ENCODE peak calls at places on chromosomes 11 and 22, in four cellular contexts. I is GM04503; O is stimulated activated CD4-positive, alpha-beta T cell treated with anti-CD3 and anti-CD28 coated beads, Interleukin-15, amount 100 ng/mL, for 24 hours; D is AML-193. Q is an unnamed sample.

GRCh38 chr11:833114-833791 is 501 bp downstream of the CD151 start:
- DNase-seq in I (no peak), O (peak), D (peak), Q (peak)

GRCh38 chr11:66050581-66051231 is 1.5 kb upstream of the SF3B2 start:
- DNase-seq in I (no peak), O (no peak), D (no peak), Q (no peak)

GRCh38 chr11:2671748-2672147 is 28.0 kb downstream of the KCNQ1OT1 start:
- DNase-seq in I (no peak), O (no peak), D (no peak), Q (no peak)

GRCh38 chr11:235180-235997 is 753 bp downstream of the SIRT3 start:
- DNase-seq in I (no peak), O (peak), D (no peak), Q (peak)

GRCh38 chr11:2376751-2377451 is at the start of gene CD81:
- DNase-seq in I (no peak), O (peak), D (no peak), Q (peak)

GRCh38 chr11:78221396-78222315 is 32.9 kb downstream of the USP35 start:
- DNase-seq in I (no peak), O (no peak), D (no peak), Q (no peak)

GRCh38 chr11:61732705-61733104 is 19.7 kb upstream of the MYRF start:
- DNase-seq in I (no peak), O (no peak), D (no peak), Q (no peak)

GRCh38 chr11:13140028-13140870 is 131.1 kb downstream of the RASSF10 start:
- DNase-seq in I (no peak), O (no peak), D (no peak), Q (no peak)

GRCh38 chr11:335779-336665 is 15.4 kb upstream of the IFITM3 start:
- DNase-seq in I (no peak), O (no peak), D (no peak), Q (no peak)

GRCh38 chr11:71482746-71483364 is 29.9 kb downstream of the NADSYN1 start:
- DNase-seq in I (no peak), O (no peak), D (no peak), Q (no peak)

GRCh38 chr11:108246309-108246708 is 23.4 kb downstream of the ATM start:
- DNase-seq in I (no peak), O (no peak), D (no peak), Q (no peak)

GRCh38 chr11:85182437-85183109 is 444.6 kb downstream of the DLG2 start:
- DNase-seq in I (no peak), O (no peak), D (peak), Q (peak)

GRCh38 chr11:12240669-12241068 is 130.3 kb downstream of the MICAL2 start:
- DNase-seq in I (no peak), O (no peak), D (no peak), Q (no peak)

GRCh38 chr11:24082241-24082640 is 414.6 kb upstream of the LUZP2 start:
- DNase-seq in I (no peak), O (no peak), D (no peak), Q (no peak)

GRCh38 chr11:27995082-27995481 is 112.9 kb downstream of the KIF18A start:
- DNase-seq in I (no peak), O (no peak), D (no peak), Q (no peak)

GRCh38 chr11:10990637-10991036 is 132.8 kb upstream of the ZBED5 start:
- DNase-seq in I (peak), O (no peak), D (no peak), Q (no peak)

GRCh38 chr22:48926663-48927062 is 901.0 kb downstream of the BRD1 start:
- DNase-seq in I (no peak), O (no peak), D (no peak), Q (no peak)

GRCh38 chr22:28187612-28188011 is 268.6 kb upstream of the PITPNB start:
- DNase-seq in I (no peak), O (no peak), D (no peak), Q (no peak)

GRCh38 chr22:48779211-48779643 is 1048.4 kb downstream of the BRD1 start:
- DNase-seq in I (no peak), O (no peak), D (no peak), Q (no peak)

GRCh38 chr11:125872138-125872491 is 15.4 kb upstream of the HYLS1 start:
- DNase-seq in I (no peak), O (no peak), D (no peak), Q (no peak)

GRCh38 chr22:30947821-30948454 is 20.6 kb downstream of the MORC2 start:
- DNase-seq in I (peak), O (no peak), D (peak), Q (peak)

GRCh38 chr22:31126128-31126868 is 3.5 kb downstream of the INPP5J start:
- DNase-seq in I (no peak), O (no peak), D (no peak), Q (no peak)

GRCh38 chr22:22896601-22897000 is 9.0 kb downstream of the IGLL5 start:
- DNase-seq in I (no peak), O (no peak), D (no peak), Q (no peak)

GRCh38 chr11:12222099-12222751 is 111.8 kb downstream of the MICAL2 start:
- DNase-seq in I (no peak), O (no peak), D (no peak), Q (no peak)

GRCh38 chr11:2178906-2179494 is 7.4 kb upstream of the TH start:
- DNase-seq in I (no peak), O (no peak), D (no peak), Q (no peak)

GRCh38 chr11:110196241-110196754 is 100.1 kb downstream of the RDX start:
- DNase-seq in I (peak), O (no peak), D (no peak), Q (no peak)

GRCh38 chr11:121472310-121472709 is 19.5 kb upstream of the SORL1-AS1 start:
- DNase-seq in I (no peak), O (no peak), D (no peak), Q (no peak)

GRCh38 chr11:100619484-100619883 is 67.6 kb upstream of the ARHGAP42 start:
- DNase-seq in I (no peak), O (no peak), D (no peak), Q (no peak)

GRCh38 chr11:70169632-70170031 is 33.5 kb upstream of the FADD start:
- DNase-seq in I (no peak), O (no peak), D (no peak), Q (no peak)

GRCh38 chr22:40403141-40403540 is 32.7 kb downstream of the SGSM3 start:
- DNase-seq in I (no peak), O (no peak), D (no peak), Q (no peak)

GRCh38 chr11:129023968-129024676 is 81.5 kb upstream of the TP53AIP1 start:
- DNase-seq in I (no peak), O (peak), D (no peak), Q (no peak)

GRCh38 chr11:82046778-82047177 is 686.9 kb downstream of the FAM181B start:
- DNase-seq in I (peak), O (no peak), D (no peak), Q (no peak)

GRCh38 chr22:45155050-45155840 is 8.5 kb upstream of the NUP50 start:
- DNase-seq in I (peak), O (no peak), D (no peak), Q (no peak)

Q was measured in erythroblast.